ENCODE peak calls at places on chromosomes 11 and 22, in four cellular contexts. R, P, G and A are unnamed samples.

GRCh38 chr11:96388891-96389603 is 665 bp downstream of the CCDC82 start:
- DNase-seq in G (peak), P (no peak), R (no peak), A (no peak)

GRCh38 chr11:7004482-7004881 is 15.7 kb downstream of the ZNF214 start:
- DNase-seq in P (no peak), R (peak), G (no peak), A (no peak)

GRCh38 chr11:64609436-64610047 is 18.5 kb downstream of the SLC22A12 start:
- DNase-seq in G (no peak), P (no peak), R (no peak), A (no peak)

GRCh38 chr22:26106412-26106811 is 62.9 kb upstream of the SEZ6L start:
- DNase-seq in P (no peak), R (no peak), G (no peak), A (no peak)

GRCh38 chr22:19506212-19506611 is 18.0 kb downstream of the CLDN5 start:
- DNase-seq in R (no peak), P (no peak), G (no peak), A (no peak)

GRCh38 chr11:95556342-95557151 is 233.0 kb downstream of the FAM76B start:
- DNase-seq in P (no peak), R (peak), G (peak), A (no peak)

GRCh38 chr11:64204464-64204989 is 2.0 kb upstream of the FERMT3 start:
- DNase-seq in G (peak), P (peak), R (peak), A (peak)

GRCh38 chr22:19879651-19879995 is 24.9 kb upstream of the GNB1L start:
- DNase-seq in R (no peak), G (no peak), P (peak), A (no peak)

GRCh38 chr11:109865558-109866186 is 227.5 kb upstream of the ZC3H12C start:
- DNase-seq in G (no peak), P (peak), R (no peak), A (no peak)

GRCh38 chr22:46767249-46767985 is 5.0 kb downstream of the TBC1D22A start:
- DNase-seq in G (no peak), R (no peak), P (no peak), A (no peak)

GRCh38 chr11:124841186-124841585 is 24.0 kb upstream of the ROBO3 start:
- DNase-seq in R (no peak), P (no peak), G (no peak), A (no peak)

GRCh38 chr11:35045219-35045819 is 93.7 kb upstream of the CD44 start:
- DNase-seq in G (no peak), P (no peak), R (no peak), A (peak)

GRCh38 chr11:111378773-111379499 is at the start of gene POU2AF1:
- DNase-seq in P (peak), R (peak), G (no peak), A (peak)

GRCh38 chr22:27192135-27192900 is 534.9 kb downstream of the MIAT start:
- DNase-seq in R (no peak), G (no peak), P (no peak), A (no peak)

GRCh38 chr22:24147666-24148065 is 33.6 kb upstream of the SUSD2 start:
- DNase-seq in R (no peak), P (no peak), G (no peak), A (no peak)

GRCh38 chr11:100878474-100878873 is 191.4 kb downstream of the ARHGAP42 start:
- DNase-seq in P (no peak), G (no peak), R (peak), A (no peak)

GRCh38 chr11:112977620-112978212 is 16.5 kb downstream of the NCAM1 start:
- DNase-seq in P (no peak), R (peak), G (peak), A (no peak)

GRCh38 chr22:39493759-39494158 is 8.3 kb upstream of the MIEF1 start:
- DNase-seq in P (no peak), G (no peak), R (peak), A (no peak)

GRCh38 chr11:130129922-130130321 is 29.7 kb upstream of the ST14 start:
- DNase-seq in G (no peak), R (no peak), P (no peak), A (no peak)

GRCh38 chr22:50306753-50307749 is at the start of gene PLXNB2:
- DNase-seq in R (peak), G (peak), P (peak), A (peak)

GRCh38 chr11:59562292-59562691 is 51.0 kb downstream of the OR4D9 start:
- DNase-seq in R (no peak), G (no peak), P (peak), A (no peak)

GRCh38 chr11:76493040-76493439 is 48.2 kb downstream of the EMSY start:
- DNase-seq in G (no peak), P (no peak), R (no peak), A (no peak)

GRCh38 chr11:10317776-10318526 is 13.1 kb downstream of the ADM start:
- DNase-seq in P (no peak), G (peak), R (no peak), A (no peak)
- H3K4me2 ChIP-seq in P (no peak), G (peak), R (no peak), A (no peak)

DNA sequence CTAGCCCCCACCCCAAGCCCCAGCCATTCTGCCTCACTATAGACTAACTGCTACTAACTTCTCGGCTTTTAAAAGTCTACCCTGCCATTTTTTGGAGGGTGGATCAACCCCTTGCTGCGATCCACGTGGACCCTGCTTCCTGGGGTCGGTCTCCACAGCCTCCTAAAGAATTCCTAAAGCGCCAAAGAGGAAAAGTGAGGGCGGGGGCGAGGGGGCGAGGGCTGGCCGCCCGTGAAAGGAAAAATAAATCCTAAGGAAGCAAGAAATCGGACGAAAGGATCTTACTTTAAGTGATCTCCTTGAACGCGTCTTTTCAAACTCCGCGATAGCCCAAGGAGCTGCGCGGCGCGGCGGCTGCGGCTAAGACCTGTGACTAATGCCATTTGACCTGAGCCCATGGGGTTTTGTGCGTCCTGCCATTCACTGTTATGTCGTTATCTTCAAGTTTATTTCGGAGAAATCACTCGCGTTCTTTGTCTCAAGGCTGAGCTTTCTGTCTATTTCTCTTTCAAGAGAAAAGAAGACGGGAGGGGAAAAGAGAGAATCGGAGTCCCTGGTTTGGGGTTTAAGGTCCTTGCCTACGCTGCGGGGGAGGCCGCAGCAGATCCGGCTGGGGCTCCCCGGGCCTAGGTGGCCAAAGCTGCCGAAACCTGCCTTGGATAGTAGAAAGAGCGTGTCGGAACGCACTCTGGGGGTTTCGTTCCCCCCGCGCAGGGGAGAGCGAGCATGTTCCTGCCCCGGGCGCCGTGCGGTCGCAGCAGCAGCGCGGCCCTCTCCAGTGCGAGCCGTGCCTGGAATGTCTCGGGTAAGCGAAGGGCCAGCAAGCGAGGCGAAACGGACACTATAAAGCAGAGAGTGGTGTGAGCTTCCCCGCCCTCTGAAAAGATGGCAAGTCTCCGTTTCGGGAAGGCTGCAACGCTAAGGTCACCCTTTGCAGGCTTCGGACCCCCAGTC is 2.8 kb upstream of the DBX1 start:
- DNase-seq in P (peak), G (peak), R (peak), A (no peak)
- H3K4me2 ChIP-seq in P (peak), G (peak), R (peak), A (no peak)

GRCh38 chr11:121236115-121237001 is 56.2 kb upstream of the SC5D start:
- DNase-seq in P (no peak), R (no peak), G (peak), A (no peak)
- H3K4me2 ChIP-seq in P (peak), R (no peak), G (peak), A (no peak)

GRCh38 chr11:123641495-123641840 is 13.0 kb downstream of the SCN3B start:
- DNase-seq in R (no peak), P (no peak), G (no peak), A (no peak)

GRCh38 chr11:123640029-123640428 is 14.4 kb downstream of the SCN3B start:
- DNase-seq in G (no peak), R (no peak), P (no peak), A (no peak)

GRCh38 chr11:123645576-123645975 is 8.8 kb downstream of the SCN3B start:
- DNase-seq in G (no peak), R (no peak), P (no peak), A (no peak)

GRCh38 chr11:123642435-123642834 is 12.0 kb downstream of the SCN3B start:
- DNase-seq in P (no peak), G (no peak), R (no peak), A (no peak)

DNA sequence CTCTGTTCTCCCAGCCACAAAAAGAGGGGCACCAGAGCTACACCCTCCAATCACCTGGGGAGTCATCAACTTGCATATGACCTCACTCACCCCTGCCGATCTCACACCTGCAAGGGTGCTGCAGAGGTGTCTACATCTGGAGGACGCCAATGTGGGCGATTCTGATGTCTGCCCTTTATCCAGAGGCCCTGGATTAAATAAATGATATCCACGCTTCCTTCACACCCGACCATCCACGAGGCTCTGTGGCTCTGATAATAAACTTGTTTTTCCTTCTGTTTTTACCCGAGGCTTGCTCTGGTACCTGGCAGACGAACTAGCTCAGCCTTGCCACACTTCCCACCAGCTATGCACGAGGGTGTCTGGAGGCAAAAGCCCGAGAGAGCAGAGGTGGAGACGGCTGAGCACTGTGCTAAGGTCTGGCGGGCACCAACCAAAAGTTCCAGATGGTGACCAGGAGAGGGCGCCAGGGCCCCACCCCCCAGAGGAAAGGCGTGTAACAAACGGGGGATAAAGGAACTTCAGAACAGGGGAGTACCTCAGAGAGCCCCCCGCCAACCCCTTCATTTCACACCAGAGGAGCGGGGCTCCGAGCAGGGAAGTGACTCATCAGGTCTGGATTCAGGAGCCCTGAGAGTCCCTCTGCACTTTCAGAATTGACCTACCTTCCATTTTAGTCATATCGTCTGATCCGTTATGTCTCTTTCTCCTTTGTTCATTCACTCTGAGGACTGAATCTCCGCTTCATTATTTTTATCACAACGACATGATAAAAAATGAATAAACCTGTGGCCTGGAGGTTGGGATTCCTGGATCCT is 13.5 kb downstream of the SCN3B start:
- DNase-seq in P (peak), R (peak), G (peak), A (peak)
- H3K4me2 ChIP-seq in P (no peak), R (no peak), G (no peak), A (no peak)

GRCh38 chr11:13881176-13881680 is 81.3 kb upstream of the SPON1 start:
- DNase-seq in P (no peak), G (no peak), R (no peak), A (no peak)

GRCh38 chr11:13884159-13884799 is 78.2 kb upstream of the SPON1 start:
- DNase-seq in G (no peak), P (no peak), R (no peak), A (no peak)

GRCh38 chr11:13885083-13885482 is 77.4 kb upstream of the SPON1 start:
- DNase-seq in G (no peak), P (no peak), R (no peak), A (no peak)

GRCh38 chr11:13883042-13883441 is 79.5 kb upstream of the SPON1 start:
- DNase-seq in G (no peak), R (no peak), P (no peak), A (no peak)

DNA sequence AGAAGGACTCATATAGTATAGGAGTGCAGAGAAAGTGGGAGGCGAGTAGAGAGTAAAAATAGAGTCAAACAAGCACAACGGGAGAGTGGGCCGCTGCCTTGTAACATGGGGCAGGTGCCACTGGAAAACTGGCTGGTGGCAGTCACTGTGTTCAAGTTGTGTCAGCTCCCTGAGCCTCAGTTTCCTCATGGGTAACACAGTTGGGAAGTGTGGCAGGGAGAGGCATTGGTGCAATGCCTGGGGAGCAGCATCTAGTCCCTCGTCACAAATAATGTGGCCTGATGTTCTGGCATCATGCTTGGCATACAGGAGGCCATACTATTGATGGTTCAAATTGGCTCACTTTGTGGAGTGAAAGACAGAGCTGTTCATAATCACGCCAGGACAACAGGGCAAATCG is 78.9 kb upstream of the SPON1 start:
- DNase-seq in G (no peak), R (no peak), P (no peak), A (no peak)
- H3K4me2 ChIP-seq in G (no peak), R (no peak), P (no peak), A (no peak)

DNA sequence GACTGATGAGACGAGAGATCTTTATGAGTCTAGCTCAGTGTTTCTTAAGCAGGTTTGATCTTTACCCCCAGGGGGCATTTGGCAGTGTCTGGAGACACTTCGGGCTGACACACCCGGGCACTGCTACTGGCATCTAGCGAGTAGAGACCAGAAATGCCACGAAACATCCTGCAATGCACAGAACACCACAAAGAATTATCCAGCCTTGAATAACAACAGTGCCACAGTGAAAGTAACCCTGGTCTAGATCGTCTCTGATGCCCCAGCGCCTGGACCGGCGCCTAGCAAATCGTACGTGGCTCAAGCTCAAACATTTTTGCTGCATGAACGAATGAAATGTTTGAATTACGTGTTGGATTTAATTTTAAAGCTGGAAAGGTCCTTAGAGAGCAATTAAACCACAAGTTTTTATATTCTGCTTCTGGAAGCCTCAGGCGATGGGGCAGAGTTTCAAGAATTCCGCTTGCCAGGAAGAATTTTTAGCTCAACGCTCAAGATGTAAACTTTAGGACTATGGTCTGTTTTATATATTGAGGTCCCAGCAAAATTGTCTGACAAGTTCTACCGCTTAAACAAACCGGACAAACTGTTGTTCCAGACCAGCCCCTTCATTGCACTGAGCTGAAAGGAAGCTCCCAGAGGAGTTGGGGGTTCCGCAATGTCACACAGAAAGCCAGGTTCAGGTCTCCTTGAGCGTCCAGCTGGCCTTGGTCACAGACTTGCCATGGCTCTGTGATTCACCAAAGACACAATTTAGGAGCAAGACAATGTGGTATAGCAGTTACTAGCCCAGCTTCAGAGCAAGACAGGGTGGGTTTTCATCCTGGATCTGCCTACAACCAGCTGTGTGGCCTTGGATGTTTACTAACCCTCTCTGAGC is 44.2 kb upstream of the SMTN start:
- DNase-seq in R (peak), P (no peak), G (no peak), A (peak)
- H3K4me2 ChIP-seq in R (peak), P (no peak), G (no peak), A (no peak)